ENCODE peak calls at places on chromosome 11, in nine cellular contexts. Y is adrenal gland, W is cardiac muscle cell, E is PC-9, R is PC-3, X is HCT116, G is Peyer's patch, P is A549, J is IMR-90. A is an unnamed sample.

GRCh38 chr11:102727890-102728289 is 3.1 kb upstream of the MMP8 start:
- DNase-seq in Y (no peak), W (peak; percentile 45), E (no peak), R (peak; percentile 66), X (no peak), G (no peak), P (no peak), J (peak; percentile 96), A (no peak)

GRCh38 chr11:88353386-88353785 is 15.8 kb upstream of the CTSC start:
- DNase-seq in Y (no peak), W (no peak), E (no peak), R (peak; percentile 75), X (no peak), G (no peak), P (no peak), J (no peak), A (no peak)

GRCh38 chr11:133041165-133041564 is 491.1 kb downstream of the OPCML start:
- DNase-seq in Y (no peak), W (no peak), E (no peak), R (no peak), X (no peak), G (no peak), P (no peak), J (no peak), A (no peak)

GRCh38 chr11:43573233-43573632 is 107.3 kb upstream of the HSD17B12 start:
- DNase-seq in Y (no peak), W (peak; percentile 34), E (no peak), R (peak; percentile 43), X (peak; percentile 16), G (no peak), P (no peak), J (no peak), A (no peak)

GRCh38 chr11:72493426-72494108 is 59.2 kb upstream of the CLPB start:
- DNase-seq in Y (no peak), W (peak; percentile 36), E (no peak), R (no peak), X (no peak), G (no peak), P (no peak), J (no peak), A (no peak)

GRCh38 chr11:70625921-70626518 is 227.7 kb downstream of the CTTN start:
- DNase-seq in Y (no peak), W (no peak), E (no peak), R (no peak), X (no peak), G (no peak), P (no peak), J (no peak), A (no peak)

GRCh38 chr11:115607621-115608191 is 103.5 kb upstream of the CADM1 start:
- DNase-seq in Y (peak; percentile 63), W (peak; percentile 21), E (no peak), R (no peak), X (no peak), G (no peak), P (no peak), J (no peak), A (no peak)

GRCh38 chr11:72573380-72573949 is 100.8 kb downstream of the PDE2A start:
- DNase-seq in Y (peak; percentile 66), W (peak; percentile 43), E (no peak), R (peak; percentile 59), X (peak; percentile 23), G (peak; percentile 59), P (peak; percentile 67), J (peak; percentile 11), A (peak; percentile 20)

GRCh38 chr11:72494109-72494429 is 59.7 kb upstream of the CLPB start:
- DNase-seq in Y (no peak), W (no peak), E (no peak), R (no peak), X (no peak), G (no peak), P (no peak), J (no peak), A (no peak)

GRCh38 chr11:47003180-47003877 is 66.8 kb downstream of the CSTPP1 start:
- DNase-seq in Y (peak; percentile 90), W (no peak), E (no peak), R (no peak), X (no peak), G (no peak), P (no peak), J (no peak), A (no peak)

GRCh38 chr11:47384498-47384897 is 6.2 kb upstream of the SPI1 start:
- DNase-seq in Y (no peak), W (no peak), E (peak; percentile 6), R (no peak), X (no peak), G (no peak), P (no peak), J (no peak), A (no peak)

GRCh38 chr11:79413258-79413657 is 27.6 kb downstream of the TENM4 start:
- DNase-seq in Y (peak; percentile 96), W (peak; percentile 93), E (no peak), R (no peak), X (no peak), G (peak; percentile 53), P (no peak), J (peak; percentile 94), A (peak; percentile 86)

GRCh38 chr11:45094958-45095690 is 51.3 kb upstream of the PRDM11 start:
- DNase-seq in Y (peak; percentile 27), W (no peak), E (no peak), R (no peak), X (no peak), G (no peak), P (no peak), J (no peak), A (no peak)

GRCh38 chr11:129557421-129557820 is 181.8 kb downstream of the BARX2 start:
- DNase-seq in Y (no peak), W (no peak), E (no peak), R (no peak), X (no peak), G (no peak), P (no peak), J (no peak), A (no peak)

GRCh38 chr11:101401245-101401644 is 182.6 kb downstream of the TRPC6 start:
- DNase-seq in Y (no peak), W (peak; percentile 26), E (no peak), R (no peak), X (no peak), G (no peak), P (no peak), J (peak; percentile 53), A (no peak)

GRCh38 chr11:64562723-64563351 is 28.2 kb upstream of the SLC22A12 start:
- DNase-seq in Y (no peak), W (no peak), E (no peak), R (no peak), X (no peak), G (peak; percentile 14), P (no peak), J (no peak), A (no peak)

GRCh38 chr11:109490953-109491733 is 69.2 kb downstream of the C11orf87 start:
- DNase-seq in Y (no peak), W (peak; percentile 16), E (no peak), R (no peak), X (no peak), G (no peak), P (no peak), J (peak; percentile 5), A (no peak)

GRCh38 chr11:124746621-124747243 is 5.3 kb downstream of the VSIG2 start:
- DNase-seq in Y (peak; percentile 81), W (peak; percentile 81), E (peak; percentile 92), R (peak; percentile 79), X (peak; percentile 82), G (peak; percentile 96), P (peak; percentile 85), J (peak; percentile 72), A (peak; percentile 65)

GRCh38 chr11:126282361-126282741 is 542 bp upstream of the TIRAP start:
- DNase-seq in Y (peak; percentile 73), W (peak; percentile 63), E (peak; percentile 38), R (peak; percentile 34), X (no peak), G (peak; percentile 65), P (no peak), J (peak; percentile 35), A (peak; percentile 43)
- H3K27ac ChIP-seq in Y (peak overlapping the region; percentile 94), W (no peak overlapping the region), E (peak overlapping the region; percentile 77), R (peak overlapping the region; percentile 84), X (peak overlapping the region; percentile 71), G (peak overlapping the region; percentile 96), P (peak overlapping the region; percentile 94), J (peak overlapping the region; percentile 78), A (peak overlapping the region; percentile 86)

GRCh38 chr11:37724305-37724704 is 1126.3 kb upstream of the RAG2 start:
- DNase-seq in Y (no peak), W (no peak), E (no peak), R (no peak), X (no peak), G (no peak), P (no peak), J (no peak), A (no peak)
- H3K4me3 ChIP-seq in Y (no peak overlapping the region), W (no peak overlapping the region), E (no peak overlapping the region), R (no peak overlapping the region), X (no peak overlapping the region), G (no peak overlapping the region), P (no peak overlapping the region), J (no peak overlapping the region), A (no peak overlapping the region)

GRCh38 chr11:86740628-86741488 is 59.5 kb upstream of the PRSS23 start:
- DNase-seq in Y (peak; percentile 92), W (peak; percentile 97), E (peak; percentile 96), R (peak; percentile 92), X (peak; percentile 89), G (no peak), P (peak; percentile 77), J (peak; percentile 98), A (peak; percentile 86)

GRCh38 chr11:86743223-86744118 is 56.9 kb upstream of the PRSS23 start:
- DNase-seq in Y (peak; percentile 93), W (peak; percentile 93), E (peak; percentile 100), R (peak; percentile 95), X (peak; percentile 95), G (no peak), P (peak; percentile 78), J (peak; percentile 99), A (peak; percentile 91)

GRCh38 chr11:86742436-86742805 is 57.9 kb upstream of the PRSS23 start:
- DNase-seq in Y (no peak), W (no peak), E (no peak), R (peak; percentile 11), X (no peak), G (no peak), P (no peak), J (no peak), A (no peak)

GRCh38 chr11:86738615-86739014 is 61.7 kb upstream of the PRSS23 start:
- DNase-seq in Y (no peak), W (no peak), E (no peak), R (no peak), X (no peak), G (no peak), P (no peak), J (no peak), A (no peak)

GRCh38 chr11:86741489-86742435 is 58.6 kb upstream of the PRSS23 start:
- DNase-seq in Y (no peak), W (peak; percentile 52), E (peak; percentile 98), R (peak; percentile 91), X (no peak), G (no peak), P (peak; percentile 64), J (peak; percentile 95), A (no peak)
- H3K27ac ChIP-seq in Y (peak overlapping the region; percentile 90), W (peak overlapping the region; percentile 87), E (peak overlapping the region; percentile 97), R (peak overlapping the region; percentile 100), X (peak overlapping the region; percentile 87), G (peak overlapping the region; percentile 82), P (peak overlapping the region; percentile 88), J (peak overlapping the region; percentile 97), A (peak overlapping the region; percentile 86)

GRCh38 chr11:118565062-118565461 is 669 bp downstream of the IFT46 start:
- DNase-seq in Y (no peak), W (peak; percentile 44), E (peak; percentile 16), R (peak; percentile 11), X (no peak), G (no peak), P (no peak), J (no peak), A (peak; percentile 66)
- H3K4me3 ChIP-seq in Y (peak overlapping the region; percentile 38), W (peak overlapping the region; percentile 52), E (no peak overlapping the region), R (peak overlapping the region; percentile 41), X (peak overlapping the region; percentile 41), G (peak overlapping the region; percentile 52), P (peak overlapping the region; percentile 87), J (no peak overlapping the region), A (peak overlapping the region; percentile 56)